ENCODE peak calls at places on chromosome 12, in six cellular contexts. One of them, this sample, is unnamed.

GRCh38 chr12:86257173-86257572 is 982 bp upstream of the MGAT4C start:
- DNase-seq in activated naive CD4-positive, alpha-beta T cell treated with anti-CD3 and anti-CD28 coated beads for 36 hours: no peak
- DNase-seq in stimulated activated CD4-positive, alpha-beta T cell treated with anti-CD3 and anti-CD28 coated beads, Interleukin-1b, Interleukin-23, amount 100 ng/mL, for 24 hours: no peak
- DNase-seq in HepG2: no peak
- DNase-seq in D341Med: peak
- DNase-seq in dorsolateral prefrontal cortex: no peak
- DNase-seq in this sample: no peak

GRCh38 chr12:91219919-91220318 is 37.3 kb upstream of the DCN start:
- DNase-seq in dorsolateral prefrontal cortex: no peak
- DNase-seq in stimulated activated CD4-positive, alpha-beta T cell treated with anti-CD3 and anti-CD28 coated beads, Interleukin-1b, Interleukin-23, amount 100 ng/mL, for 24 hours: no peak
- DNase-seq in D341Med: no peak
- DNase-seq in HepG2: no peak
- DNase-seq in activated naive CD4-positive, alpha-beta T cell treated with anti-CD3 and anti-CD28 coated beads for 36 hours: no peak
- DNase-seq in this sample: no peak

GRCh38 chr12:107440596-107440995 is 245.0 kb upstream of the PWP1 start:
- DNase-seq in HepG2: no peak
- DNase-seq in stimulated activated CD4-positive, alpha-beta T cell treated with anti-CD3 and anti-CD28 coated beads, Interleukin-1b, Interleukin-23, amount 100 ng/mL, for 24 hours: no peak
- DNase-seq in dorsolateral prefrontal cortex: no peak
- DNase-seq in activated naive CD4-positive, alpha-beta T cell treated with anti-CD3 and anti-CD28 coated beads for 36 hours: no peak
- DNase-seq in D341Med: no peak
- DNase-seq in this sample: no peak

GRCh38 chr12:65449400-65449799 is 170.9 kb downstream of the MSRB3 start:
- DNase-seq in dorsolateral prefrontal cortex: no peak
- DNase-seq in D341Med: no peak
- DNase-seq in activated naive CD4-positive, alpha-beta T cell treated with anti-CD3 and anti-CD28 coated beads for 36 hours: no peak
- DNase-seq in HepG2: no peak
- DNase-seq in stimulated activated CD4-positive, alpha-beta T cell treated with anti-CD3 and anti-CD28 coated beads, Interleukin-1b, Interleukin-23, amount 100 ng/mL, for 24 hours: no peak
- DNase-seq in this sample: no peak

GRCh38 chr12:62799126-62799736 is 135.7 kb downstream of the PPM1H start:
- DNase-seq in HepG2: peak
- DNase-seq in D341Med: peak
- DNase-seq in activated naive CD4-positive, alpha-beta T cell treated with anti-CD3 and anti-CD28 coated beads for 36 hours: peak
- DNase-seq in dorsolateral prefrontal cortex: no peak
- DNase-seq in stimulated activated CD4-positive, alpha-beta T cell treated with anti-CD3 and anti-CD28 coated beads, Interleukin-1b, Interleukin-23, amount 100 ng/mL, for 24 hours: peak
- DNase-seq in this sample: peak

GRCh38 chr12:70317781-70318180 is 48.3 kb upstream of the KCNMB4 start:
- DNase-seq in HepG2: no peak
- DNase-seq in stimulated activated CD4-positive, alpha-beta T cell treated with anti-CD3 and anti-CD28 coated beads, Interleukin-1b, Interleukin-23, amount 100 ng/mL, for 24 hours: no peak
- DNase-seq in D341Med: no peak
- DNase-seq in dorsolateral prefrontal cortex: no peak
- DNase-seq in activated naive CD4-positive, alpha-beta T cell treated with anti-CD3 and anti-CD28 coated beads for 36 hours: no peak
- DNase-seq in this sample: peak

GRCh38 chr12:131351319-131352028 is 359.4 kb upstream of the SFSWAP start:
- DNase-seq in dorsolateral prefrontal cortex: no peak
- DNase-seq in stimulated activated CD4-positive, alpha-beta T cell treated with anti-CD3 and anti-CD28 coated beads, Interleukin-1b, Interleukin-23, amount 100 ng/mL, for 24 hours: no peak
- DNase-seq in D341Med: no peak
- DNase-seq in activated naive CD4-positive, alpha-beta T cell treated with anti-CD3 and anti-CD28 coated beads for 36 hours: no peak
- DNase-seq in HepG2: no peak
- DNase-seq in this sample: no peak

GRCh38 chr12:26471560-26471959 is 276.2 kb downstream of the SSPN start:
- DNase-seq in HepG2: no peak
- DNase-seq in D341Med: no peak
- DNase-seq in activated naive CD4-positive, alpha-beta T cell treated with anti-CD3 and anti-CD28 coated beads for 36 hours: peak
- DNase-seq in dorsolateral prefrontal cortex: no peak
- DNase-seq in stimulated activated CD4-positive, alpha-beta T cell treated with anti-CD3 and anti-CD28 coated beads, Interleukin-1b, Interleukin-23, amount 100 ng/mL, for 24 hours: no peak
- DNase-seq in this sample: peak

GRCh38 chr12:68106160-68106559 is 53.4 kb downstream of the IFNG start:
- DNase-seq in D341Med: no peak
- DNase-seq in HepG2: no peak
- DNase-seq in dorsolateral prefrontal cortex: no peak
- DNase-seq in activated naive CD4-positive, alpha-beta T cell treated with anti-CD3 and anti-CD28 coated beads for 36 hours: no peak
- DNase-seq in stimulated activated CD4-positive, alpha-beta T cell treated with anti-CD3 and anti-CD28 coated beads, Interleukin-1b, Interleukin-23, amount 100 ng/mL, for 24 hours: no peak
- DNase-seq in this sample: no peak

GRCh38 chr12:54424232-54424631 is 5.2 kb upstream of the ITGA5 start:
- DNase-seq in HepG2: no peak
- DNase-seq in stimulated activated CD4-positive, alpha-beta T cell treated with anti-CD3 and anti-CD28 coated beads, Interleukin-1b, Interleukin-23, amount 100 ng/mL, for 24 hours: no peak
- DNase-seq in D341Med: no peak
- DNase-seq in dorsolateral prefrontal cortex: no peak
- DNase-seq in activated naive CD4-positive, alpha-beta T cell treated with anti-CD3 and anti-CD28 coated beads for 36 hours: no peak
- DNase-seq in this sample: no peak

GRCh38 chr12:54154708-54155316 is 34.0 kb downstream of the SMUG1 start:
- DNase-seq in dorsolateral prefrontal cortex: no peak
- DNase-seq in activated naive CD4-positive, alpha-beta T cell treated with anti-CD3 and anti-CD28 coated beads for 36 hours: no peak
- DNase-seq in HepG2: no peak
- DNase-seq in D341Med: no peak
- DNase-seq in stimulated activated CD4-positive, alpha-beta T cell treated with anti-CD3 and anti-CD28 coated beads, Interleukin-1b, Interleukin-23, amount 100 ng/mL, for 24 hours: no peak
- DNase-seq in this sample: no peak